ENCODE peak calls at places on chromosomes 4 and X, in five cellular contexts. K, F, R, L and U are unnamed samples.

GRCh38 chr4:110667670-110668069 is 44.8 kb upstream of the PITX2 start:
- DNase-seq in L (no peak), F (no peak), R (no peak), K (no peak), U (no peak)

GRCh38 chr4:37245391-37245954 is 930 bp downstream of the NWD2 start:
- DNase-seq in K (no peak), L (no peak), R (no peak), F (no peak), U (no peak)

GRCh38 chr4:176882201-176882600 is 89.5 kb upstream of the VEGFC start:
- DNase-seq in L (no peak), K (no peak), R (no peak), F (no peak), U (no peak)

GRCh38 chr4:162681212-162681611 is 485.5 kb downstream of the NAF1 start:
- DNase-seq in K (no peak), R (no peak), F (no peak), L (no peak), U (no peak)

GRCh38 chr4:176193898-176194297 is 1.5 kb downstream of the SPATA4 start:
- DNase-seq in K (no peak), F (no peak), R (no peak), L (peak; percentile 20), U (peak; percentile 92)

GRCh38 chr4:103372002-103372558 is 173.9 kb upstream of the CENPE start:
- DNase-seq in K (no peak), R (no peak), F (no peak), L (no peak), U (peak; percentile 2)

GRCh38 chr4:3297066-3297859 is 4.4 kb downstream of the RGS12 start:
- DNase-seq in F (no peak), R (no peak), L (no peak), K (peak; percentile 34), U (no peak)

GRCh38 chr4:47913858-47914218 is 545 bp downstream of the NFXL1 start:
- DNase-seq in L (no peak), F (peak; percentile 93), K (peak; percentile 66), R (peak; percentile 12), U (peak; percentile 1)

GRCh38 chrX:32408389-32408788 is 803.0 kb downstream of the DMD start:
- DNase-seq in K (no peak), R (no peak), L (no peak), F (no peak), U (peak; percentile 4)

GRCh38 chr4:103097112-103097511 is 2.5 kb downstream of the BDH2 start:
- DNase-seq in F (no peak), L (no peak), K (no peak), R (no peak), U (no peak)

GRCh38 chrX:111003118-111003517 is 92.9 kb upstream of the PAK3 start:
- DNase-seq in K (no peak), L (no peak), R (no peak), F (no peak), U (no peak)

GRCh38 chr4:133402616-133403015 is 253.5 kb downstream of the PCDH10 start:
- DNase-seq in F (no peak), L (no peak), R (no peak), K (no peak), U (no peak)

GRCh38 chr4:156799121-156799589 is 172.4 kb downstream of the PDGFC start:
- DNase-seq in F (no peak), R (no peak), K (no peak), L (no peak), U (peak; percentile 75)

GRCh38 chr4:3010998-3011397 is 47.6 kb downstream of the GRK4 start:
- DNase-seq in K (no peak), R (no peak), L (peak; percentile 38), F (no peak), U (peak; percentile 54)

GRCh38 chr4:8247047-8247930 is 22.3 kb upstream of the HTRA3 start:
- DNase-seq in L (no peak), K (peak; percentile 63), F (no peak), R (no peak), U (no peak)

GRCh38 chrX:72554448-72555140 is 18.0 kb downstream of the HDAC8 start:
- DNase-seq in R (no peak), K (no peak), F (no peak), L (no peak), U (no peak)

GRCh38 chrX:58025979-58026378 is 115.7 kb upstream of the ZXDA start:
- DNase-seq in R (peak; percentile 8), F (no peak), K (peak; percentile 63), L (no peak), U (peak; percentile 54)

GRCh38 chr4:169881769-169882168 is 124.0 kb upstream of the HPF1 start:
- DNase-seq in F (no peak), L (no peak), K (no peak), R (no peak), U (no peak)

GRCh38 chr4:13875160-13875559 is 247.6 kb upstream of the BOD1L1 start:
- DNase-seq in L (no peak), K (peak; percentile 54), R (no peak), F (no peak), U (no peak)

GRCh38 chr4:54440394-54441223 is 211.5 kb downstream of the PDGFRA start:
- DNase-seq in F (no peak), K (no peak), L (no peak), R (peak; percentile 52), U (peak; percentile 68)

GRCh38 chrX:107537815-107538214 is 88.4 kb downstream of the FRMPD3 start:
- DNase-seq in L (no peak), R (peak; percentile 72), F (no peak), K (no peak), U (peak; percentile 61)

GRCh38 chr4:153385784-153386183 is 41.3 kb downstream of the MND1 start:
- DNase-seq in L (no peak), R (no peak), F (no peak), K (no peak), U (no peak)

GRCh38 chr4:72451349-72451748 is 117.7 kb downstream of the ADAMTS3 start:
- DNase-seq in F (no peak), K (no peak), L (no peak), R (no peak), U (no peak)

GRCh38 chr4:116598980-116599789 is 486.2 kb downstream of the TRAM1L1 start:
- DNase-seq in K (no peak), L (no peak), F (peak; percentile 70), R (no peak), U (no peak)

GRCh38 chr4:152556814-152557213 is 20.9 kb upstream of the FBXW7 start:
- DNase-seq in L (no peak), K (no peak), F (no peak), R (no peak), U (no peak)

GRCh38 chr4:91422011-91422410 is 881.8 kb upstream of the GRID2 start:
- DNase-seq in R (no peak), L (no peak), K (no peak), F (no peak), U (no peak)

GRCh38 chr4:113584407-113585150 is 177.0 kb downstream of the CAMK2D start:
- DNase-seq in F (no peak), R (peak; percentile 43), L (peak; percentile 29), K (no peak), U (peak; percentile 68)

GRCh38 chrX:66914082-66914481 is 275.2 kb upstream of the EDA2R start:
- DNase-seq in L (no peak), R (peak; percentile 6), F (no peak), K (no peak), U (peak; percentile 12)